ENCODE peak calls at places on chromosomes 5 and 9, in four cellular contexts. One of them, this sample, is unnamed. For H3K4me1, the result is how much of the 10 kb centered on the place peaks cover.

GRCh38 chr5:34756781-34757624 is 82.0 kb upstream of the TTC23L start:
- DNase-seq in ovary: peak
- DNase-seq in sigmoid colon: no peak
- DNase-seq in H9: no peak
- DNase-seq in this sample: no peak

GRCh38 chr5:39505751-39506150 is 81.0 kb upstream of the DAB2 start:
- DNase-seq in H9: no peak
- DNase-seq in ovary: no peak
- DNase-seq in sigmoid colon: no peak
- DNase-seq in this sample: no peak

GRCh38 chr9:136578915-136579637 is 33.2 kb upstream of the NOTCH1 start:
- DNase-seq in H9: peak
- DNase-seq in sigmoid colon: no peak
- DNase-seq in ovary: no peak
- DNase-seq in this sample: peak

GRCh38 chr9:95719354-95719753 is 156.1 kb upstream of the ERCC6L2 start:
- DNase-seq in sigmoid colon: no peak
- DNase-seq in H9: no peak
- DNase-seq in ovary: no peak
- DNase-seq in this sample: no peak

GRCh38 chr5:113035096-113035495 is 58.5 kb downstream of the DCP2 start:
- DNase-seq in H9: no peak
- DNase-seq in ovary: no peak
- DNase-seq in sigmoid colon: no peak
- DNase-seq in this sample: no peak

GRCh38 chr9:12785251-12785880 is 10.5 kb downstream of the LURAP1L start:
- DNase-seq in ovary: no peak
- DNase-seq in H9: no peak
- DNase-seq in sigmoid colon: peak
- DNase-seq in this sample: peak

GRCh38 chr5:115349001-115349817 is 52.8 kb upstream of the CCDC112 start:
- DNase-seq in sigmoid colon: no peak
- DNase-seq in H9: no peak
- DNase-seq in ovary: no peak
- DNase-seq in this sample: peak

GRCh38 chr9:102273952-102274351 is 535.5 kb upstream of the GRIN3A start:
- DNase-seq in sigmoid colon: no peak
- DNase-seq in ovary: no peak
- DNase-seq in H9: no peak
- DNase-seq in this sample: no peak

GRCh38 chr5:87329114-87329513 is 61.4 kb downstream of the RASA1 start:
- DNase-seq in H9: no peak
- DNase-seq in ovary: no peak
- DNase-seq in sigmoid colon: no peak
- DNase-seq in this sample: no peak

DNA sequence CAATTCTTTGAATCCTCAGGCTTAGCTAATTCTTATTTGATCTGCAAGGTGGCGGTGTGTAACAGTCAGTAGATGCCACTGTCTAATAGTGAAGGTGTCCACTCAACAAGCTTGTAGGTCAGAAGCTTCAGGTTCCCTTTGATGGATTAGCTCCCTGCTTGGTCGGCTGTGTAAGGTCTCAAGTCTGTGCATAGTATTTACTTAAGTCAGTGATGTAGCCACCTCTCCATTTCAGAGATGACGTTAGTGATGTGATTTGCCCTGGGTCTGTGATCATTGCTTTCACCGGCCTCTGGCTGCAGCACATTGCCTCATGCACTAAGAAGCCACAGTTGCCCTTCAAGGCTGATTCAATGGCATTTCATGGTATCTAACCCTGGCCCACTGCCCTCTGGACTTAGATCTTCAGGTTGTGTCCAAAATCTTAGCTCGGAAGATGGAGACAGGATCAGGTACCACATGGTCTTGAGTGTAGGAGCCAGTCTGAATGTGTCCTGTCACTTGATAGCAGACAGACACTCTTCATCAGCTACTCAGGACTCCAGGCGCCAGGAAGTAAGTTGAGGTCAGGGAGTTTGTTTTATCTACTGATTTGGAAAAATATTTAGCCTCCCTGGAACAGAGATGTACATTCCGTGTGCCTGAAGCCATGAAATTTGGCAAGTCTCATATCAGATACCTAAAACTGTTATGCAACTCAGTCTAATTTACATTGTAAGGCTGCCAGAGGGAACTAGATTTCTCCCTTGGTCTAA is 42.9 kb downstream of the SUB1 start:
- DNase-seq in sigmoid colon: no peak
- DNase-seq in ovary: no peak
- DNase-seq in H9: no peak
- DNase-seq in this sample: no peak
- TF ChIP-seq CTCF in sigmoid colon: no peak
- TF ChIP-seq CTCF in ovary: no peak
- TF ChIP-seq CTCF in H9: no peak
- TF ChIP-seq CTCF in this sample: no peak

DNA sequence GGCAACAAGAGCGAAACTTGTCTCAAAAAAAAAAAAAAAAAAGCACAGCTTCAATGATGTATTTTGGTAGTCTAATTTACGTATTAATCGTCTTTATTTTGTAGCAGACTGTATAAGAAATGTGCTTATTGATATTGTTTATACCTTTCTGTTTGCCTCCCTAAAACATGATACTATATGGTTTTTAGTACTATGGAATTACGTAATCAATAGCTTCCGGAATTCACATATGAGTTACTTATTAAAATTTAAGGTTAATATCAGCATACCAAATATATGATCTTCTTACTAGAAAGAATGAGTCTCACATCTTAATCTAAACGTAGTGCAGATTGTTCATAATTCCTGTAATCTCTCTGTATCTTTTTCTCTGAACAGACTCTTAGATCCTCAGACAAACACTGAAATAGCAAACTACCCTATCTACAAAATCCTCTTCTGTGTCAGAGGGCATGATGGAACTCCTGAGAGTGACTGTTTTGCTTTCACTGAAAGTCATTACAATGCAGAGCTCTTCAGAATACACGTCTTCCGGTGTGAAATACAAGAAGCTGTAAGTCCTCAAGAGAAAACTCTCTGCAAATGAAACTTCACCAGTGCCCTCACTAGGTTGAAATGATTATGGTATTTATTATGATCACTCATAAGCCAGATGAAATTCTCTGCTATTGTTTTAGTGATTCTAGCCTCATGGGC is 44.4 kb upstream of the GPR21 start:
- DNase-seq in sigmoid colon: no peak
- DNase-seq in H9: no peak
- DNase-seq in ovary: no peak
- DNase-seq in this sample: no peak
- H3K4me1 ChIP-seq in sigmoid colon: under half
- H3K4me1 ChIP-seq in H9: under half
- H3K4me1 ChIP-seq in ovary: under half
- H3K4me1 ChIP-seq in this sample: under half

GRCh38 chr5:9835121-9835770 is 205.1 kb upstream of the TAS2R1 start:
- DNase-seq in sigmoid colon: no peak
- DNase-seq in ovary: no peak
- DNase-seq in H9: peak
- DNase-seq in this sample: no peak
- TF ChIP-seq CTCF in sigmoid colon: no peak
- TF ChIP-seq CTCF in ovary: no peak
- TF ChIP-seq CTCF in H9: peak
- TF ChIP-seq CTCF in this sample: no peak

DNA sequence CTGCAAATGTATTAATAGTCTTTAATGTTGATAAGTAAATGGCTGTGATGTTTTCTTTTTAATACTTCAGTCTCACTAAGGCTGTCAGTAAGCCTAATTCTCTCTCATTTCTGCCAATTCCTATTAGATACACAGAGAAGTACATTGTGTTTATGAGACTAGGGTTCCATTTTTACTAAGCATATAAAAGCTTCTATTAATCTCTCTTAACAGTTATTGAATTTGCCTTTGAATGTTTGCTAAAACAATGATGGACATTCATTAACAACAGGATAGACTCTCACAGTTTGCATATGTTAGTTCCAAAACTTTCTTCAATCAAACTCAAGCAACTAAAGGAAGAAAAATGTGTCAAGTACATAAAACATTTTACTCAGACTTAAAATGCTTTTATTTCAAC is 659.3 kb downstream of the TLE1 start:
- DNase-seq in ovary: no peak
- DNase-seq in H9: no peak
- DNase-seq in sigmoid colon: no peak
- DNase-seq in this sample: no peak
- H3K4me1 ChIP-seq in ovary: under half
- H3K4me1 ChIP-seq in H9: under half
- H3K4me1 ChIP-seq in sigmoid colon: under half
- H3K4me1 ChIP-seq in this sample: under half

GRCh38 chr5:173970878-173971650 is 17.9 kb upstream of the C5orf47 start:
- DNase-seq in sigmoid colon: no peak
- DNase-seq in H9: no peak
- DNase-seq in ovary: no peak
- DNase-seq in this sample: no peak
- TF ChIP-seq CTCF in sigmoid colon: no peak
- TF ChIP-seq CTCF in H9: peak
- TF ChIP-seq CTCF in ovary: no peak
- TF ChIP-seq CTCF in this sample: no peak

GRCh38 chr5:177491429-177491945 is 5.9 kb downstream of the PDLIM7 start:
- DNase-seq in H9: peak
- DNase-seq in sigmoid colon: no peak
- DNase-seq in ovary: peak
- DNase-seq in this sample: no peak
- H3K4me1 ChIP-seq in H9: under half
- H3K4me1 ChIP-seq in sigmoid colon: half or more
- H3K4me1 ChIP-seq in ovary: under half
- H3K4me1 ChIP-seq in this sample: under half

GRCh38 chr5:135178476-135179155 is 144.6 kb upstream of the PITX1 start:
- DNase-seq in ovary: no peak
- DNase-seq in H9: no peak
- DNase-seq in sigmoid colon: no peak
- DNase-seq in this sample: no peak

GRCh38 chr5:135177591-135177990 is 143.6 kb upstream of the PITX1 start:
- DNase-seq in sigmoid colon: no peak
- DNase-seq in H9: no peak
- DNase-seq in ovary: no peak
- DNase-seq in this sample: no peak

GRCh38 chr5:135176991-135177390 is 143.0 kb upstream of the PITX1 start:
- DNase-seq in H9: no peak
- DNase-seq in ovary: no peak
- DNase-seq in sigmoid colon: no peak
- DNase-seq in this sample: no peak

GRCh38 chr5:135181653-135182052 is 147.6 kb upstream of the PITX1 start:
- DNase-seq in ovary: no peak
- DNase-seq in H9: no peak
- DNase-seq in sigmoid colon: no peak
- DNase-seq in this sample: no peak

GRCh38 chr5:135179308-135179980 is 145.4 kb upstream of the PITX1 start:
- DNase-seq in H9: peak
- DNase-seq in sigmoid colon: no peak
- DNase-seq in ovary: no peak
- DNase-seq in this sample: peak
- TF ChIP-seq CTCF in H9: peak
- TF ChIP-seq CTCF in sigmoid colon: no peak
- TF ChIP-seq CTCF in ovary: no peak
- TF ChIP-seq CTCF in this sample: no peak

GRCh38 chr5:175690586-175690985 is 32.7 kb downstream of the HRH2 start:
- DNase-seq in ovary: no peak
- DNase-seq in sigmoid colon: peak
- DNase-seq in H9: no peak
- DNase-seq in this sample: no peak

GRCh38 chr5:175691761-175692160 is 33.9 kb downstream of the HRH2 start:
- DNase-seq in H9: no peak
- DNase-seq in ovary: no peak
- DNase-seq in sigmoid colon: peak
- DNase-seq in this sample: no peak

GRCh38 chr5:175689147-175689991 is 31.5 kb downstream of the HRH2 start:
- DNase-seq in sigmoid colon: peak
- DNase-seq in ovary: no peak
- DNase-seq in H9: no peak
- DNase-seq in this sample: peak

GRCh38 chr5:175688352-175689146 is 30.7 kb downstream of the HRH2 start:
- DNase-seq in H9: no peak
- DNase-seq in sigmoid colon: peak
- DNase-seq in ovary: no peak
- DNase-seq in this sample: no peak

DNA sequence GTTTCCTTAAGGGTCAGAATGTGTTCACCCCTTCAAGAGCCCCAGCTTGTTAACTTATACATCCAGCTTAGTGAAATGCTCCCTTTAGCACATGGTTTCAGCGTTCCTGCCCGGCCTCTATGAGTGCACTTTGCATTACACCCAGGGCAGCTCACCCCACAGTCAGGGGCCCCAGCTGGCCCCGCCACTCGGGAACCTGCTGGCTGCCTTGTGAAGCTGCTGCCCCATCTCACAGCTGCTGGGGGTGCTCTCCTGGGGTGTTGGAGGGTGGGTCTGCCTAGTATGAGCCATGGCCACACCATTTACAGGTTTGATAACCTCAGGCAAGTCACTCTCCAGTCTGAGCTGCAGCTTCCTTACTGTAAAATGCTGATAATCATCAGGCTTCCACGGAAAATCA is 32.2 kb downstream of the HRH2 start:
- DNase-seq in sigmoid colon: peak
- DNase-seq in H9: no peak
- DNase-seq in ovary: no peak
- DNase-seq in this sample: no peak
- H3K4me1 ChIP-seq in sigmoid colon: under half
- H3K4me1 ChIP-seq in H9: under half
- H3K4me1 ChIP-seq in ovary: under half
- H3K4me1 ChIP-seq in this sample: under half

GRCh38 chr5:151058891-151059611 is 21.8 kb downstream of the TNIP1 start:
- DNase-seq in H9: no peak
- DNase-seq in ovary: no peak
- DNase-seq in sigmoid colon: no peak
- DNase-seq in this sample: no peak

GRCh38 chr5:151055336-151055735 is 25.5 kb downstream of the TNIP1 start:
- DNase-seq in sigmoid colon: no peak
- DNase-seq in ovary: no peak
- DNase-seq in H9: no peak
- DNase-seq in this sample: no peak

GRCh38 chr5:151060742-151061141 is 20.1 kb downstream of the TNIP1 start:
- DNase-seq in H9: no peak
- DNase-seq in ovary: no peak
- DNase-seq in sigmoid colon: no peak
- DNase-seq in this sample: no peak

GRCh38 chr5:151056367-151057306 is 24.2 kb downstream of the TNIP1 start:
- DNase-seq in sigmoid colon: no peak
- DNase-seq in H9: no peak
- DNase-seq in ovary: no peak
- DNase-seq in this sample: no peak

DNA sequence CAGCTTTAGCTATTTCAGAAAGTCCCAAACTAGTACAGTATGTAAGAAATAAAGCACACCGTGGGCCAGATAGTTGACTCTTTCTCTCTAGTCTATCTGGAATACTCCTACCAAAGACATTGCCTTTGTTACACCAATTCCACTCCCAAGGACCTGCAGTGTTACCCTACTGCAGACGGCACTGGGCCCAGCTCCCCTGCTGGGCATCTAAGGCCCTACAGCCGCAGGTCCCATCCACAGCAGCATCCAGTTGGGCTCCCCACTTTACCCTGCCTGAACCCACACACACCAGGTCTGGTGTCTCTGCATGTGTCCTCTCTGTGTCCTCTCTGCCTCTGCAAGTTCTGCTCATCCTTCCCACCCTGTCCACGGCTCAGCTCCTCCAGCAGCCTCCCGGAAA is 22.5 kb downstream of the TNIP1 start:
- DNase-seq in H9: no peak
- DNase-seq in ovary: no peak
- DNase-seq in sigmoid colon: no peak
- DNase-seq in this sample: no peak
- TF ChIP-seq CTCF in H9: peak
- TF ChIP-seq CTCF in ovary: no peak
- TF ChIP-seq CTCF in sigmoid colon: no peak
- TF ChIP-seq CTCF in this sample: no peak

This sample was measured in pancreas.